ENCODE peak calls at places on chromosome X, in five cellular contexts. One of them, this sample, is unnamed.

GRCh38 chrX:1246816-1247215 is 21.8 kb upstream of the CSF2RA start:
- DNase-seq in endodermal cell: peak; percentile 97
- DNase-seq in spleen: peak; percentile 92
- DNase-seq in bronchial epithelial cell: no peak
- DNase-seq in substantia nigra: no peak
- DNase-seq in this sample: peak; percentile 90

GRCh38 chrX:2751291-2751690 is 549 bp upstream of the XG start:
- DNase-seq in spleen: no peak
- DNase-seq in endodermal cell: no peak
- DNase-seq in substantia nigra: no peak
- DNase-seq in bronchial epithelial cell: no peak
- DNase-seq in this sample: no peak

GRCh38 chrX:102067966-102068723 is 57.3 kb upstream of the TCEAL2 start:
- DNase-seq in bronchial epithelial cell: peak; percentile 9
- DNase-seq in endodermal cell: peak; percentile 52
- DNase-seq in spleen: no peak
- DNase-seq in substantia nigra: no peak
- DNase-seq in this sample: no peak

GRCh38 chrX:117325706-117326105 is 790.9 kb downstream of the KLHL13 start:
- DNase-seq in endodermal cell: no peak
- DNase-seq in bronchial epithelial cell: no peak
- DNase-seq in substantia nigra: no peak
- DNase-seq in spleen: peak; percentile 51
- DNase-seq in this sample: no peak

GRCh38 chrX:33188286-33188685 is 23.1 kb downstream of the DMD start:
- DNase-seq in bronchial epithelial cell: no peak
- DNase-seq in endodermal cell: peak; percentile 71
- DNase-seq in spleen: no peak
- DNase-seq in substantia nigra: no peak
- DNase-seq in this sample: no peak

GRCh38 chrX:27915617-27916016 is 65.6 kb downstream of the DCAF8L1 start:
- DNase-seq in substantia nigra: no peak
- DNase-seq in endodermal cell: no peak
- DNase-seq in bronchial epithelial cell: peak; percentile 5
- DNase-seq in spleen: no peak
- DNase-seq in this sample: no peak

GRCh38 chrX:118074086-118074485 is 42.5 kb downstream of the KLHL13 start:
- DNase-seq in spleen: no peak
- DNase-seq in substantia nigra: no peak
- DNase-seq in bronchial epithelial cell: no peak
- DNase-seq in endodermal cell: no peak
- DNase-seq in this sample: no peak

GRCh38 chrX:136586386-136586785 is 54.4 kb downstream of the VGLL1 start:
- DNase-seq in substantia nigra: no peak
- DNase-seq in bronchial epithelial cell: no peak
- DNase-seq in spleen: no peak
- DNase-seq in endodermal cell: no peak
- DNase-seq in this sample: no peak

GRCh38 chrX:147917700-147918694 is 6.3 kb downstream of the FMR1 start:
- DNase-seq in bronchial epithelial cell: no peak
- DNase-seq in substantia nigra: no peak
- DNase-seq in spleen: no peak
- DNase-seq in endodermal cell: no peak
- DNase-seq in this sample: no peak

GRCh38 chrX:3215249-3215648 is 131.2 kb downstream of the MXRA5 start:
- DNase-seq in spleen: no peak
- DNase-seq in substantia nigra: no peak
- DNase-seq in bronchial epithelial cell: no peak
- DNase-seq in endodermal cell: no peak
- DNase-seq in this sample: no peak

GRCh38 chrX:134636859-134637258 is 21.4 kb downstream of the PLAC1 start:
- DNase-seq in bronchial epithelial cell: no peak
- DNase-seq in substantia nigra: no peak
- DNase-seq in spleen: no peak
- DNase-seq in endodermal cell: no peak
- DNase-seq in this sample: no peak

GRCh38 chrX:46913710-46914109 is 1.5 kb downstream of the JADE3 start:
- DNase-seq in bronchial epithelial cell: peak; percentile 30
- DNase-seq in spleen: no peak
- DNase-seq in substantia nigra: no peak
- DNase-seq in endodermal cell: peak; percentile 53
- DNase-seq in this sample: no peak

This sample was measured in stimulated activated naive CD8-positive, alpha-beta T cell treated with anti-CD3 and anti-CD28 coated beads, Interleukin-15, amount 100 ng/mL, for 72 hours.